ENCODE peak calls at places on chromosomes 6 and 20, in four cellular contexts. P is neuronal stem cell, E is osteocyte, X is NCI-H1105 treated with DMSO at 0.1 percent for 48 hours. J is an unnamed sample.

GRCh38 chr6:49582529-49582928 is 32.1 kb downstream of the C6orf141 start:
- DNase-seq in P (no peak), E (no peak), X (no peak), J (no peak)

GRCh38 chr6:144244688-144245087 is 40.4 kb upstream of the UTRN start:
- DNase-seq in P (no peak), E (no peak), X (no peak), J (no peak)

GRCh38 chr20:24768226-24768625 is 180.8 kb upstream of the CST7 start:
- DNase-seq in P (no peak), E (no peak), X (no peak), J (peak)

GRCh38 chr6:131660195-131660594 is 23.1 kb downstream of the ENPP3 start:
- DNase-seq in P (no peak), E (no peak), X (no peak), J (no peak)

GRCh38 chr6:131654326-131654725 is 17.2 kb downstream of the ENPP3 start:
- DNase-seq in P (no peak), E (no peak), X (no peak), J (no peak)

GRCh38 chr6:3506751-3507388 is 50.0 kb upstream of the SLC22A23 start:
- DNase-seq in P (no peak), E (no peak), X (no peak), J (no peak)

GRCh38 chr20:20265210-20265609 is 102.7 kb upstream of the INSM1 start:
- DNase-seq in P (no peak), E (no peak), X (no peak), J (no peak)

GRCh38 chr20:41352106-41352505 is 11.5 kb downstream of the LPIN3 start:
- DNase-seq in P (no peak), E (no peak), X (no peak), J (no peak)

GRCh38 chr6:129331450-129332138 is 378.4 kb downstream of the ARHGAP18 start:
- DNase-seq in P (no peak), E (no peak), X (no peak), J (no peak)

GRCh38 chr20:62740286-62741141 is 31.9 kb downstream of the NTSR1 start:
- DNase-seq in P (no peak), E (no peak), X (no peak), J (no peak)

GRCh38 chr20:2610326-2610725 is 42.1 kb upstream of the NOP56 start:
- DNase-seq in P (no peak), E (no peak), X (no peak), J (no peak)

GRCh38 chr20:4090756-4091331 is 75.5 kb upstream of the RNF24 start:
- DNase-seq in P (no peak), E (peak), X (no peak), J (no peak)

GRCh38 chr6:168097621-168098430 is 18.8 kb upstream of the FRMD1 start:
- DNase-seq in P (no peak), E (no peak), X (no peak), J (no peak)

GRCh38 chr20:1374246-1374645 is 18.6 kb downstream of the FKBP1A start:
- DNase-seq in P (no peak), E (no peak), X (no peak), J (no peak)

GRCh38 chr6:72703093-72703492 is 81.2 kb downstream of the KCNQ5 start:
- DNase-seq in P (no peak), E (no peak), X (no peak), J (no peak)

GRCh38 chr20:57711826-57712225 is 2.0 kb upstream of the PMEPA1 start:
- DNase-seq in P (no peak), E (no peak), X (no peak), J (no peak)

GRCh38 chr6:127481628-127482027 is 22.4 kb upstream of the KIAA0408 start:
- DNase-seq in P (no peak), E (no peak), X (no peak), J (no peak)

GRCh38 chr6:170208171-170208601 is 82.7 kb downstream of the DLL1 start:
- DNase-seq in P (no peak), E (peak), X (no peak), J (no peak)

GRCh38 chr6:163543311-163543710 is 128.8 kb downstream of the QKI start:
- DNase-seq in P (peak), E (no peak), X (peak), J (no peak)

GRCh38 chr6:163201855-163202254 is 212.7 kb upstream of the QKI start:
- DNase-seq in P (no peak), E (no peak), X (no peak), J (no peak)

GRCh38 chr6:16684896-16685554 is 76.2 kb downstream of the ATXN1 start:
- DNase-seq in P (no peak), E (no peak), X (no peak), J (no peak)

GRCh38 chr6:31763617-31763940 is 1.1 kb downstream of the SAPCD1 start:
- DNase-seq in P (peak), E (no peak), X (no peak), J (no peak)

GRCh38 chr6:74646461-74646860 is 559.4 kb downstream of the COL12A1 start:
- DNase-seq in P (no peak), E (no peak), X (no peak), J (no peak)

GRCh38 chr6:135002229-135002844 is 52.3 kb downstream of the HBS1L start:
- DNase-seq in P (no peak), E (no peak), X (peak), J (peak)

GRCh38 chr6:123380257-123380656 is 256.5 kb downstream of the TRDN start:
- DNase-seq in P (peak), E (no peak), X (peak), J (peak)

GRCh38 chr6:116073765-116074450 is 13.2 kb upstream of the FRK start:
- DNase-seq in P (no peak), E (no peak), X (no peak), J (no peak)

J was measured in SK-N-MC.